ENCODE peak calls at places on chromosomes 5 and 9, in six cellular contexts. C is AG04450; B is WTC11; G is stimulated activated CD8-positive, alpha-beta memory T cell treated with anti-CD3 and anti-CD28 coated beads, Interleukin-15, amount 100 ng/mL, for 24 hours; H is gastrocnemius medialis; K is smooth muscle cell of the brain vasculature. Y is an unnamed sample.

GRCh38 chr9:79542735-79543504 is 28.8 kb upstream of the TLE4 start:
- DNase-seq in B (no peak), C (no peak), H (no peak), G (no peak), K (no peak), Y (no peak)

GRCh38 chr5:82419559-82420332 is 141.6 kb upstream of the RPS23 start:
- DNase-seq in K (no peak), B (no peak), H (no peak), C (no peak), G (no peak), Y (no peak)

GRCh38 chr5:143968071-143968878 is 156.3 kb downstream of the HMHB1 start:
- DNase-seq in B (no peak), C (peak; percentile 21), H (no peak), G (no peak), K (peak; percentile 39), Y (peak; percentile 71)

GRCh38 chr5:6118691-6119090 is 259.7 kb downstream of the MED10 start:
- DNase-seq in C (no peak), G (no peak), K (no peak), B (no peak), H (no peak), Y (no peak)

GRCh38 chr9:109986423-109987055 is 206.5 kb downstream of the PALM2AKAP2 start:
- DNase-seq in B (no peak), C (peak; percentile 49), G (no peak), K (peak; percentile 23), H (no peak), Y (peak; percentile 91)

GRCh38 chr5:41637424-41637823 is 127.0 kb upstream of the PLCXD3 start:
- DNase-seq in H (no peak), C (no peak), G (no peak), B (peak; percentile 21), K (no peak), Y (no peak)

GRCh38 chr5:1135696-1136525 is 24.0 kb upstream of the SLC12A7 start:
- DNase-seq in H (no peak), B (no peak), G (no peak), K (no peak), C (no peak), Y (no peak)

GRCh38 chr5:159178978-159179377 is 30.4 kb downstream of the RNF145 start:
- DNase-seq in B (no peak), K (peak; percentile 87), H (no peak), G (no peak), C (peak; percentile 93), Y (peak; percentile 89)

GRCh38 chr9:6901179-6901578 is 143.4 kb downstream of the KDM4C start:
- DNase-seq in H (no peak), G (no peak), K (no peak), B (no peak), C (no peak), Y (no peak)

GRCh38 chr9:121889990-121890563 is 203.0 kb downstream of the TTLL11 start:
- DNase-seq in H (no peak), K (no peak), C (no peak), G (no peak), B (no peak), Y (peak; percentile 59)

GRCh38 chr9:132539071-132539470 is 43.3 kb upstream of the BARHL1 start:
- DNase-seq in K (no peak), B (no peak), H (no peak), G (no peak), C (no peak), Y (no peak)

GRCh38 chr5:573976-574375 is 38.2 kb upstream of the CEP72 start:
- DNase-seq in B (no peak), H (no peak), C (no peak), K (no peak), G (no peak), Y (no peak)

GRCh38 chr5:6570530-6570929 is 62.3 kb downstream of the NSUN2 start:
- DNase-seq in B (no peak), H (no peak), G (no peak), C (no peak), K (no peak), Y (no peak)

GRCh38 chr5:109413463-109413862 is 3.7 kb upstream of the PJA2 start:
- DNase-seq in C (no peak), G (no peak), K (peak; percentile 15), B (no peak), H (no peak), Y (peak; percentile 67)

GRCh38 chr9:136522354-136523237 is 23.3 kb downstream of the NOTCH1 start:
- DNase-seq in C (no peak), H (no peak), K (no peak), G (no peak), B (no peak), Y (no peak)

GRCh38 chr9:134833294-134833880 is 47.2 kb upstream of the FCN2 start:
- DNase-seq in H (no peak), G (no peak), K (no peak), B (no peak), C (no peak), Y (no peak)

GRCh38 chr5:112381521-112381920 is 37.6 kb downstream of the EPB41L4A start:
- DNase-seq in C (no peak), B (no peak), G (no peak), K (no peak), H (no peak), Y (no peak)

GRCh38 chr9:129407905-129408452 is 212.9 kb downstream of the C9orf50 start:
- DNase-seq in K (no peak), B (no peak), G (no peak), C (no peak), H (no peak), Y (no peak)

GRCh38 chr5:114362977-114363721 is 1.3 kb downstream of the KCNN2 start:
- DNase-seq in K (no peak), B (no peak), H (no peak), G (no peak), C (no peak), Y (no peak)

GRCh38 chr9:69181908-69182353 is 7.9 kb downstream of the TJP2 start:
- DNase-seq in K (no peak), H (no peak), B (no peak), C (no peak), G (no peak), Y (peak; percentile 57)

GRCh38 chr5:67805666-67806348 is 409.7 kb upstream of the PIK3R1 start:
- DNase-seq in C (no peak), H (no peak), K (no peak), B (peak; percentile 18), G (no peak), Y (no peak)

GRCh38 chr9:36152741-36153438 is 16.3 kb upstream of the CCIN start:
- DNase-seq in K (no peak), H (no peak), B (no peak), C (no peak), G (no peak), Y (no peak)

GRCh38 chr5:139761057-139761450 is 34.6 kb upstream of the PSD2 start:
- DNase-seq in B (no peak), H (no peak), C (no peak), K (no peak), G (no peak), Y (no peak)

GRCh38 chr9:134186471-134187109 is 22.2 kb upstream of the RNU6ATAC start:
- DNase-seq in C (no peak), G (no peak), K (no peak), H (no peak), B (no peak), Y (no peak)

GRCh38 chr5:94802450-94802849 is 184.0 kb downstream of the SLF1 start:
- DNase-seq in C (no peak), H (no peak), G (no peak), K (no peak), B (no peak), Y (no peak)

GRCh38 chr9:129164246-129164930 is 13.7 kb downstream of the IER5L start:
- DNase-seq in B (no peak), C (no peak), K (no peak), H (no peak), G (no peak), Y (peak; percentile 69)

GRCh38 chr5:72871358-72872024 is 55.0 kb downstream of the TNPO1 start:
- DNase-seq in B (no peak), C (no peak), H (no peak), G (no peak), K (no peak), Y (no peak)

GRCh38 chr5:139954022-139954421 is 89.1 kb downstream of the NRG2 start:
- DNase-seq in K (no peak), B (no peak), H (no peak), C (no peak), G (no peak), Y (no peak)

GRCh38 chr5:2634399-2635176 is 116.9 kb downstream of the IRX2 start:
- DNase-seq in B (peak; percentile 22), C (no peak), K (no peak), G (no peak), H (no peak), Y (no peak)